ENCODE peak calls at places on chromosome 14, in six cellular contexts. One of them, this sample, is unnamed.

GRCh38 chr14:95344536-95344935 is 24.8 kb upstream of the CLMN start:
- DNase-seq in lung: no peak
- DNase-seq in fibroblast of mammary gland: no peak
- DNase-seq in ovary: no peak
- DNase-seq in astrocyte: no peak
- DNase-seq in A673: no peak
- DNase-seq in this sample: no peak

GRCh38 chr14:95256011-95256775 is 63.5 kb downstream of the CLMN start:
- DNase-seq in lung: no peak
- DNase-seq in fibroblast of mammary gland: no peak
- DNase-seq in ovary: no peak
- DNase-seq in astrocyte: no peak
- DNase-seq in A673: peak
- DNase-seq in this sample: peak

GRCh38 chr14:75334191-75335051 is 55.8 kb downstream of the FOS start:
- DNase-seq in lung: peak
- DNase-seq in fibroblast of mammary gland: no peak
- DNase-seq in ovary: no peak
- DNase-seq in astrocyte: no peak
- DNase-seq in A673: no peak
- DNase-seq in this sample: no peak

GRCh38 chr14:79972230-79972629 is 239.1 kb downstream of the DIO2 start:
- DNase-seq in lung: no peak
- DNase-seq in fibroblast of mammary gland: peak
- DNase-seq in ovary: no peak
- DNase-seq in astrocyte: no peak
- DNase-seq in A673: no peak
- DNase-seq in this sample: no peak

GRCh38 chr14:94028450-94028826 is 2.3 kb downstream of the OTUB2 start:
- DNase-seq in lung: no peak
- DNase-seq in fibroblast of mammary gland: no peak
- DNase-seq in ovary: no peak
- DNase-seq in astrocyte: peak
- DNase-seq in A673: peak
- DNase-seq in this sample: no peak

GRCh38 chr14:59707778-59708635 is 131.4 kb upstream of the CCDC175 start:
- DNase-seq in lung: no peak
- DNase-seq in fibroblast of mammary gland: peak
- DNase-seq in ovary: no peak
- DNase-seq in astrocyte: no peak
- DNase-seq in A673: peak
- DNase-seq in this sample: no peak

GRCh38 chr14:49134940-49135339 is 451.2 kb downstream of the RPS29 start:
- DNase-seq in lung: no peak
- DNase-seq in fibroblast of mammary gland: no peak
- DNase-seq in ovary: peak
- DNase-seq in astrocyte: no peak
- DNase-seq in A673: peak
- DNase-seq in this sample: no peak

GRCh38 chr14:28770574-28770973 is 4.0 kb downstream of the FOXG1 start:
- DNase-seq in lung: no peak
- DNase-seq in fibroblast of mammary gland: no peak
- DNase-seq in ovary: no peak
- DNase-seq in astrocyte: no peak
- DNase-seq in A673: no peak
- DNase-seq in this sample: no peak

GRCh38 chr14:98965061-98965460 is 306.9 kb downstream of the BCL11B start:
- DNase-seq in lung: no peak
- DNase-seq in fibroblast of mammary gland: no peak
- DNase-seq in ovary: no peak
- DNase-seq in astrocyte: no peak
- DNase-seq in A673: no peak
- DNase-seq in this sample: no peak

GRCh38 chr14:105067140-105067968 is 2.1 kb upstream of the GPR132 start:
- DNase-seq in lung: no peak
- DNase-seq in fibroblast of mammary gland: peak
- DNase-seq in ovary: no peak
- DNase-seq in astrocyte: peak
- DNase-seq in A673: no peak
- DNase-seq in this sample: no peak

GRCh38 chr14:103657466-103657865 is 28.5 kb downstream of the KLC1 start:
- DNase-seq in lung: no peak
- DNase-seq in fibroblast of mammary gland: peak
- DNase-seq in ovary: no peak
- DNase-seq in astrocyte: peak
- DNase-seq in A673: no peak
- DNase-seq in this sample: no peak

GRCh38 chr14:68692916-68693771 is 99.7 kb downstream of the ZFP36L1 start:
- DNase-seq in lung: no peak
- DNase-seq in fibroblast of mammary gland: peak
- DNase-seq in ovary: no peak
- DNase-seq in astrocyte: peak
- DNase-seq in A673: no peak
- DNase-seq in this sample: no peak

GRCh38 chr14:95662376-95663186 is 23.6 kb upstream of the TCL1B start:
- DNase-seq in lung: no peak
- DNase-seq in fibroblast of mammary gland: peak
- DNase-seq in ovary: no peak
- DNase-seq in astrocyte: no peak
- DNase-seq in A673: no peak
- DNase-seq in this sample: no peak

GRCh38 chr14:97267509-97267908 is 470.3 kb downstream of the VRK1 start:
- DNase-seq in lung: no peak
- DNase-seq in fibroblast of mammary gland: peak
- DNase-seq in ovary: no peak
- DNase-seq in astrocyte: peak
- DNase-seq in A673: no peak
- DNase-seq in this sample: no peak

GRCh38 chr14:36519431-36520321 is at the start of gene NKX2-1:
- DNase-seq in lung: peak
- DNase-seq in fibroblast of mammary gland: no peak
- DNase-seq in ovary: no peak
- DNase-seq in astrocyte: no peak
- DNase-seq in A673: no peak
- DNase-seq in this sample: no peak

GRCh38 chr14:93764211-93764659 is 24.1 kb downstream of the PRIMA1 start:
- DNase-seq in lung: no peak
- DNase-seq in fibroblast of mammary gland: peak
- DNase-seq in ovary: no peak
- DNase-seq in astrocyte: peak
- DNase-seq in A673: no peak
- DNase-seq in this sample: no peak

GRCh38 chr14:103733651-103734050 is 18.0 kb downstream of the ZFYVE21 start:
- DNase-seq in lung: no peak
- DNase-seq in fibroblast of mammary gland: no peak
- DNase-seq in ovary: no peak
- DNase-seq in astrocyte: peak
- DNase-seq in A673: no peak
- DNase-seq in this sample: no peak

GRCh38 chr14:96156804-96157760 is 47.6 kb upstream of the BDKRB2 start:
- DNase-seq in lung: no peak
- DNase-seq in fibroblast of mammary gland: no peak
- DNase-seq in ovary: no peak
- DNase-seq in astrocyte: no peak
- DNase-seq in A673: no peak
- DNase-seq in this sample: no peak

GRCh38 chr14:38256358-38256840 is 506 bp upstream of the CLEC14A start:
- DNase-seq in lung: no peak
- DNase-seq in fibroblast of mammary gland: peak
- DNase-seq in ovary: no peak
- DNase-seq in astrocyte: no peak
- DNase-seq in A673: no peak
- DNase-seq in this sample: no peak
- TF ChIP-seq CTCF in lung: no peak
- TF ChIP-seq CTCF in fibroblast of mammary gland: no peak
- TF ChIP-seq CTCF in ovary: no peak
- TF ChIP-seq CTCF in astrocyte: no peak
- TF ChIP-seq CTCF in A673: no peak
- TF ChIP-seq CTCF in this sample: no peak

GRCh38 chr14:32933623-32933942 is 5.1 kb upstream of the NPAS3 start:
- DNase-seq in lung: no peak
- DNase-seq in fibroblast of mammary gland: peak
- DNase-seq in ovary: no peak
- DNase-seq in astrocyte: peak
- DNase-seq in A673: peak
- DNase-seq in this sample: no peak
- H3K4me3 ChIP-seq in lung: no peak
- H3K4me3 ChIP-seq in fibroblast of mammary gland: peak
- H3K4me3 ChIP-seq in ovary: peak
- H3K4me3 ChIP-seq in astrocyte: peak
- H3K4me3 ChIP-seq in A673: peak
- H3K4me3 ChIP-seq in this sample: peak

DNA sequence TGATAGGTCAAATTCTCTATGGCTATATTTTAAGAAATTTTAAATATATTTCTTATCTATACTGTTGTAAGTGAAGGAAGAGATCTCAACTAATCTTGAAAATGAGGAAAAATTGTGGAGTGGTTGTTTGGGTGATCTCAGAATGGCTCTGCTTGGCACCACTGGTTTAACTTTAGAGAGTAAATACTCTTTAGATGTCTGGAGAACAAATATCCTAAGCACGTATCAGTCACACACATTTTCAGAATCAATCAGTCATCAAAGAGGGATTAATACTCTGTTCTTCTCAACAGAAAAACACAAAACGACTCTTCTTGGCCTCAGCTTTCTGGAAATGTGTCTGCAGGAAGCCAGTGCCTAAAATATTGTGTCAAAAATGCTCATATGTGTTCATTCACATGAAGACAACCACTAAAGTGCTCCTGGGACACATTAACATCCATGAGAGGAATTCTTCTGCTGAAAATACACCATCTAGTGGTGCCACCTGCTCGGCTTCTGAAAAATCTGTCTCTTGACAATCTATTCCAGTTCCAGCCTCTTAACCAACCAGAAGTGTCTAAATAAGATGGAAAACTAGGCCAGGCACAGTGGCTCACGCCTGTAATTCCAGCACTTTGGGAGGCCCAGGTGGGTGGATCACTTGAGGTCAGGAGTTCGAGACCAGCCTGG is 81.1 kb upstream of the CCDC198 start:
- DNase-seq in lung: no peak
- DNase-seq in fibroblast of mammary gland: peak
- DNase-seq in ovary: no peak
- DNase-seq in astrocyte: no peak
- DNase-seq in A673: peak
- DNase-seq in this sample: no peak
- TF ChIP-seq CTCF in lung: no peak
- TF ChIP-seq CTCF in fibroblast of mammary gland: peak
- TF ChIP-seq CTCF in ovary: no peak
- TF ChIP-seq CTCF in astrocyte: no peak
- TF ChIP-seq CTCF in A673: peak
- TF ChIP-seq CTCF in this sample: no peak

DNA sequence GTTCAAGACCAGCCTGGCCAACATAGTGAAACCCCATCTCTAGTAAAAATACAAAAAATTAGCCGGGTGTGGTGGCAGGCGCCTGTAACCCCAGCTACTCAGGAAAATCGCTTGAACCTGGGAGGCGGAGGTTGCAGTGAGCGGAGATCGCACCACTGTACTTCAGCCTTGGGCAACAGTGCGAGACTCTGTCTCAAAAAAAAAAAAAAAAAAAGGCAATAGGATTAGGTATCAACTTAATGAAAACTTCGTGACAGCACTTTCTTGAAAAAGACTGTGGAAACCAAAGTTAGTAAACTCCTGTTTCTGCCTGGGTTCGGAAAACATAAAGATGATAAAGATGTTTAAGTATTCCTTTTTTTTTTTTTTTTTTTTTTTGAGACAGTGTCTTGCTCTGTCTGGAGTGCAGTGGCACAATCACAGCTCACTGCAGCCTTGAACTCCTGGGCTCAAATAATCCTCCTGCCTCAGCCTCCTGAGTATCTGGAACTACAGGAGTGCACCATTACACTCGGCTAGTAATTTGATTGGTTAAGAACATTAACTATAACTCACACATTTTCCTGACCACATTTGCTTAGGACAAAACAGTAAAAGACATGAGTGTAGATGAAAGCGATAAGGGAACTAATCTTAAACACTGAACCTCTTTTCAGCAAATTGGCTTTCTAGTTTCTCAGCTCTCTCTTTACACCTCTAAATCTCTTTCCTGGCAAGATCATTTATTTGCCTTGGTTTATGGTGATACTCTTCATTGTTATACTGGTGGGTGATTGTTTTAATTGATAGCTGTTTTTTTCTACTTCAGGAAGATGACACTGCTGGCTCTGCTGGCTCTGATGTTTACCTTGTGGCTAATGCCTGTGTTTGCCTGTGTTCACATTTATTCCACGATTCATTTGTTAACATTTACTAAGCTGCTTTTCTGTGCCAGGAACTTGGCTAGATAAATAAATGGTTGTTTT is 15.8 kb downstream of the HIF1A start:
- DNase-seq in lung: no peak
- DNase-seq in fibroblast of mammary gland: no peak
- DNase-seq in ovary: no peak
- DNase-seq in astrocyte: no peak
- DNase-seq in A673: no peak
- DNase-seq in this sample: no peak
- H3K4me3 ChIP-seq in lung: no peak
- H3K4me3 ChIP-seq in fibroblast of mammary gland: no peak
- H3K4me3 ChIP-seq in ovary: no peak
- H3K4me3 ChIP-seq in astrocyte: no peak
- H3K4me3 ChIP-seq in A673: no peak
- H3K4me3 ChIP-seq in this sample: no peak

GRCh38 chr14:91372680-91373495 is 44.7 kb downstream of the CCDC88C start:
- DNase-seq in lung: no peak
- DNase-seq in fibroblast of mammary gland: no peak
- DNase-seq in ovary: no peak
- DNase-seq in astrocyte: no peak
- DNase-seq in A673: no peak
- DNase-seq in this sample: no peak
- TF ChIP-seq CTCF in lung: no peak
- TF ChIP-seq CTCF in fibroblast of mammary gland: no peak
- TF ChIP-seq CTCF in ovary: no peak
- TF ChIP-seq CTCF in astrocyte: no peak
- TF ChIP-seq CTCF in A673: no peak
- TF ChIP-seq CTCF in this sample: no peak